ENCODE peak calls at places on chromosomes 1 and 21, in six cellular contexts. J, Z, X, L, U and C are unnamed samples.
A peak's percentile ranks its signal among the peaks of the same experiment; 100 is the strongest.

GRCh38 chr1:234324668-234325225 is 48.5 kb upstream of the COA6 start:
- DNase-seq in L (no peak), Z (no peak), X (no peak), U (no peak), J (no peak), C (no peak)

GRCh38 chr1:207831517-207832327 is 79.2 kb downstream of the CD34 start:
- DNase-seq in U (no peak), X (no peak), Z (no peak), J (no peak), L (no peak), C (no peak)

GRCh38 chr1:219174672-219175564 is 1.2 kb downstream of the LYPLAL1 start:
- DNase-seq in U (no peak), L (peak; percentile 57), Z (peak; percentile 71), X (no peak), J (peak; percentile 13), C (no peak)

GRCh38 chr1:65177457-65177856 is 29.5 kb downstream of the AK4 start:
- DNase-seq in J (no peak), L (no peak), U (no peak), X (no peak), Z (no peak), C (no peak)

GRCh38 chr1:85656256-85656655 is 52.0 kb downstream of the ZNHIT6 start:
- DNase-seq in L (no peak), X (no peak), U (no peak), Z (no peak), J (no peak), C (no peak)

GRCh38 chr1:17441265-17441992 is 2.0 kb upstream of the RCC2 start:
- DNase-seq in L (no peak), U (no peak), J (no peak), Z (no peak), X (no peak), C (no peak)

GRCh38 chr21:41302976-41303375 is 13.6 kb upstream of the FAM3B start:
- DNase-seq in U (no peak), J (no peak), X (no peak), L (no peak), Z (no peak), C (no peak)

GRCh38 chr1:33740040-33740745 is 123.7 kb upstream of the HMGB4 start:
- DNase-seq in J (no peak), L (no peak), X (no peak), Z (no peak), U (no peak), C (no peak)

GRCh38 chr21:25496825-25497482 is 110.3 kb downstream of the MRPL39 start:
- DNase-seq in Z (no peak), U (no peak), J (no peak), L (no peak), X (no peak), C (no peak)

GRCh38 chr21:25501996-25502665 is 105.2 kb downstream of the MRPL39 start:
- DNase-seq in U (no peak), J (no peak), X (no peak), L (no peak), Z (no peak), C (no peak)

GRCh38 chr21:25503981-25504380 is 103.3 kb downstream of the MRPL39 start:
- DNase-seq in J (no peak), Z (no peak), X (no peak), L (no peak), U (no peak), C (no peak)

GRCh38 chr21:25501448-25501847 is 105.8 kb downstream of the MRPL39 start:
- DNase-seq in X (no peak), U (no peak), L (no peak), J (no peak), Z (no peak), C (no peak)

GRCh38 chr21:25500598-25500997 is 106.7 kb downstream of the MRPL39 start:
- DNase-seq in J (no peak), U (no peak), X (no peak), Z (no peak), L (no peak), C (no peak)
- TF ChIP-seq POLR2A in J (no peak), U (no peak), X (no peak), Z (no peak), L (no peak), C (no peak)

GRCh38 chr1:201724039-201724759 is 104.8 kb upstream of the IPO9 start:
- DNase-seq in J (no peak), X (no peak), Z (no peak), L (no peak), U (no peak), C (no peak)
- H3K36me3 ChIP-seq in J (peaks cover 3% of the 10 kb centered on the region), X (no peaks in the 10 kb centered on the region), Z (no peaks in the 10 kb centered on the region), L (no peaks in the 10 kb centered on the region), U (no peaks in the 10 kb centered on the region), C (no peaks in the 10 kb centered on the region)

GRCh38 chr1:54016343-54017282 is 1.4 kb downstream of the LDLRAD1 start:
- DNase-seq in J (no peak), Z (peak; percentile 9), U (no peak), L (no peak), X (peak; percentile 71), C (peak; percentile 64)
- TF ChIP-seq POLR2A in J (no peak), Z (no peak), U (no peak), L (no peak), X (no peak), C (no peak)

GRCh38 chr1:107997846-107998245 is 32.9 kb upstream of the VAV3 start:
- DNase-seq in Z (no peak), U (no peak), X (no peak), L (no peak), J (no peak), C (no peak)
- H3K36me3 ChIP-seq in Z (no peaks in the 10 kb centered on the region), U (no peaks in the 10 kb centered on the region), X (no peaks in the 10 kb centered on the region), L (no peaks in the 10 kb centered on the region), J (no peaks in the 10 kb centered on the region), C (no peaks in the 10 kb centered on the region)

GRCh38 chr1:20485527-20486456 is at the start of gene CAMK2N1:
- DNase-seq in J (peak; percentile 81), X (peak; percentile 64), Z (peak; percentile 57), U (no peak), L (peak; percentile 75), C (peak; percentile 74)
- TF ChIP-seq POLR2A in J (no peak), X (no peak), Z (no peak), U (no peak), L (peak; percentile 20), C (peak; percentile 63)

GRCh38 chr1:54736685-54737084 is 21.0 kb downstream of the TTC4 start:
- DNase-seq in J (no peak), Z (no peak), U (no peak), X (no peak), L (no peak), C (no peak)
- H3K36me3 ChIP-seq in J (peaks cover 99% of the 10 kb centered on the region), Z (peaks cover 19% of the 10 kb centered on the region), U (peaks cover 98% of the 10 kb centered on the region), X (peaks cover 99% of the 10 kb centered on the region), L (no peaks in the 10 kb centered on the region), C (no peaks in the 10 kb centered on the region)

DNA sequence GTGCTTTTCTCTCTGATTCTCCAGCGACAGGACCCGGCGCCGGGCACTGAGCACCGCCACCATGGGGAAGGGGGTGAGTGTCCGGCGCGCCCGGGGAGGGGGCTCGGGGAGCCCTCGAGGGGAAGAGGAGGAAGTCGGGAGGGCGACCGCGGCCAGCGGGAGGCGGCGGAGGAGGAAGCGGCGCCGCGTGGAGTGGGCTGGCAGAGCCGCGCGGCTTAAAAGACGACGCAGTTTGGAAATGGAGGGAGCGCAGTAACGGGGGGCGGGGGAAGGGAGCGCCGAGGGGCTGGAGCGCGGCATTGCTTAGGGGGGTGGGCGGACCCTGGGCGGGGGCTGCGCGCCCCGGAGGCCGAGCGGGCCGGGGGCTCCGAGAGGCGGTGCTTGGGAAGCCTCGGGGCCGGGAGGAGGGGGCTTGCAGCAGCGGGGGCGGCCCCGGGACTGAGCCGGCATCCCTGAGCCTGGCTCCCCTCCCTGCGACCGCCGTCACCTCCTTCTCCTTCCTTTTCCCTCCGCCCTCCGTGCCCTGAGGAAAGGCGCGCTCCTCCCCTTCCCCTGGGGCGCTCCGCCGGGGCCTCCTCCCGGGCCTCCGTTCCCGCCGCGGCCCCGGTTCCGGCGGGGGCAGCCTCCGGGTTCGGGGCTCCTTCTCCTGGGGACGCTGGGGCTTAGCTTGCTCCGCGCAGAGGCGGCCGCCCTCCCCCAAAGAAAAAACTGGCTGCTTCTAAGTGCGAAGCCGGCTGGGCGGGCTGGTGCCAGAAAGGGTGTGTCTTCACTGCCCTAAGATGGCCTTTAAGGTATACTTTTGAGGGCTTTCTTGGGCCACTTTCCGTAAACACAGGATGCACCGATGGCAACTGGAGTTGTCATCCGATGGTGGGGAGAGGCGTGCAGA is 651 bp downstream of the ATP1A1 start:
- DNase-seq in J (peak; percentile 80), Z (peak; percentile 80), X (peak; percentile 78), U (peak; percentile 50), L (peak; percentile 71), C (peak; percentile 71)
- TF ChIP-seq POLR2A in J (no peak), Z (peak; percentile 35), X (no peak), U (peak; percentile 35), L (peak; percentile 47), C (peak; percentile 26)